ENCODE peak calls at places on chromosomes 12 and 14, in four cellular contexts. B is H9, J is IMR-90, H is H1. N is an unnamed sample.

GRCh38 chr14:92994942-92995341 is 72.0 kb downstream of the CHGA start:
- DNase-seq in H (no peak), B (no peak), J (no peak), N (peak; percentile 31)

GRCh38 chr12:32558941-32559340 is 120.2 kb upstream of the DNM1L start:
- DNase-seq in J (peak; percentile 67), H (no peak), B (no peak), N (no peak)

GRCh38 chr12:102965281-102966155 is 8.0 kb downstream of the ASCL1 start:
- DNase-seq in B (peak; percentile 72), H (no peak), J (no peak), N (no peak)

GRCh38 chr12:81800298-81801148 is 41.4 kb upstream of the PPFIA2 start:
- DNase-seq in J (no peak), B (peak; percentile 47), H (no peak), N (peak; percentile 57)

GRCh38 chr14:53441789-53442188 is 288.7 kb upstream of the DDHD1 start:
- DNase-seq in B (no peak), H (no peak), J (no peak), N (no peak)

GRCh38 chr12:127035011-127035879 is 1231.7 kb upstream of the TMEM132C start:
- DNase-seq in B (no peak), J (no peak), H (no peak), N (no peak)

GRCh38 chr12:92297405-92297804 is 151.8 kb upstream of the BTG1 start:
- DNase-seq in H (no peak), J (no peak), B (no peak), N (no peak)

GRCh38 chr14:90849787-90850444 is 33.7 kb upstream of the TTC7B start:
- DNase-seq in B (no peak), J (no peak), H (no peak), N (no peak)

GRCh38 chr12:101670007-101670671 is 27.3 kb upstream of the CHPT1 start:
- DNase-seq in B (no peak), H (no peak), J (peak; percentile 58), N (peak; percentile 48)

GRCh38 chr12:12995088-12995487 is 5.0 kb downstream of the HEBP1 start:
- DNase-seq in H (no peak), J (no peak), B (no peak), N (no peak)

GRCh38 chr14:102500190-102500661 is 9.3 kb downstream of the ANKRD9 start:
- DNase-seq in B (peak; percentile 32), J (peak; percentile 65), H (no peak), N (no peak)

GRCh38 chr12:14239350-14239934 is 126.0 kb upstream of the ATF7IP start:
- DNase-seq in B (peak; percentile 78), J (no peak), H (no peak), N (peak; percentile 94)

GRCh38 chr12:84411031-84411430 is 501.6 kb downstream of the SLC6A15 start:
- DNase-seq in H (no peak), B (no peak), J (no peak), N (no peak)

GRCh38 chr14:48563465-48563864 is 888.1 kb upstream of the MDGA2 start:
- DNase-seq in H (no peak), B (peak; percentile 90), J (peak; percentile 22), N (peak; percentile 7)

GRCh38 chr14:29321646-29322045 is 555.1 kb downstream of the FOXG1 start:
- DNase-seq in B (no peak), J (peak; percentile 90), H (no peak), N (peak; percentile 15)

GRCh38 chr12:92064420-92064819 is 81.2 kb downstream of the BTG1 start:
- DNase-seq in H (no peak), B (no peak), J (no peak), N (no peak)

GRCh38 chr14:23694085-23694975 is 58.2 kb downstream of the DHRS2 start:
- DNase-seq in H (no peak), J (peak; percentile 2), B (peak; percentile 40), N (peak; percentile 95)

DNA sequence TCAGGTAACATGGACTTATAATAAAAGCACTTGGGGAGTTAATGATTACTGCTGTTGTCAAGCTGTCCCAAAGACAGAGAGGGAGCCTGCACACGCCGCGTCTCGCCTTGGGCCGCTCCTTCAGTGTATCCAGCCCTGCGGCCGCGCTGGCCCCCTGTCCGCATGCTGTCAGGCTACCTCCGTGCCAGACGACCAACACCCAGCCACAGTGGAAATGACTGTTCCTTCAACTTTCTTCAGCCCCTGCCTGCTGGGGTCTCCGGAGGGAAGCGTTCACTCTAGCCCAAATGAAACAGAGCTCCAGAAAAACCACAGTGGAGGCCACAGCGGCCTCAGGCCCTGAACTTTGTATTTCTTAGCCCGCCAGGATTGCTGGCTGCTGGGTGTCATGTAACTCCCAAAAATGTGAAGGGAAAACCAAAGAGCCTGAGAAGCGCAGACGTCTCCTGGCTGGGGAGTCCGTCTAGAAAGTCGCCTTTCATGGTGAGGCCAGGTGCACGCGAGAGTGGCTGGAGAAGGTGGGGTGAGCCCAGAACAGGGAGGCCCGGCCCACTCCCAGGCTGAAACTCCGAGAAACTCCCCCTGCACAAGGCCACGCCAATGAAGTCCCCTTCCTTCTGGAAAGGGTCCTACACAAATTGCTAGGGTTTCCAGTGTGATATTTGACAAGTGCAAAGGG is 189.0 kb downstream of the ZFP36L1 start:
- DNase-seq in J (no peak), H (no peak), B (no peak), N (no peak)
- H2BK5ac ChIP-seq in J (no peak overlapping the region), H (no peak overlapping the region), B (no peak overlapping the region), N (no peak overlapping the region)

GRCh38 chr12:88057994-88058718 is 29.0 kb upstream of the C12orf50 start:
- DNase-seq in H (no peak), J (peak; percentile 40), B (no peak), N (no peak)
- H3K56ac ChIP-seq in H (no peak overlapping the region), J (no peak overlapping the region), B (no peak overlapping the region), N (no peak overlapping the region)

GRCh38 chr12:113932411-113933196 is 33.5 kb downstream of the RBM19 start:
- DNase-seq in H (no peak), B (no peak), J (peak; percentile 2), N (peak; percentile 71)

GRCh38 chr12:113931517-113931916 is 34.6 kb downstream of the RBM19 start:
- DNase-seq in H (no peak), B (no peak), J (no peak), N (no peak)

GRCh38 chr12:113933201-113933786 is 32.8 kb downstream of the RBM19 start:
- DNase-seq in H (no peak), B (no peak), J (peak; percentile 79), N (peak; percentile 79)

GRCh38 chr12:113929312-113929989 is 36.7 kb downstream of the RBM19 start:
- DNase-seq in H (no peak), B (no peak), J (no peak), N (no peak)

DNA sequence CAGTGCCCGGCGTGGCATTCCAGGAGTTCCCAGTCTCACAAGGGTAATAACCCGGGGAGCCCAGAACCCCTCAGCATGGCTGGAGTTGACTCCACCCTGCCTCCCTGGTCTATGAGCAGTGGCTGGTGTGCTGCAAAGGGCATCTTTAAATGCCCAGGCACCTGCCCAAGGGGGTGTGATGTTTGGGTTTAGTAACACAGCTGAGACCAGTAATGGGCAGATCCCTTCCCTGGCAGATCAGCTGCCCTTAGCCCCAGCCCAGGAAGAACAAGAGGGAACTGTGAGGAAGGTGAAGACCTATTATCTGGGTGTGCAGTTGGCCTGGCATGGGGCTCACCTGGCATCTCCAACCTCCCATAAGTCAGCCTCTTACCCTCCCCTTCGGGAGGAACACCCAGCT is 35.9 kb downstream of the RBM19 start:
- DNase-seq in H (no peak), B (no peak), J (no peak), N (no peak)
- H2BK5ac ChIP-seq in H (no peak overlapping the region), B (no peak overlapping the region), J (no peak overlapping the region), N (no peak overlapping the region)

GRCh38 chr12:68292157-68292940 is 38.9 kb upstream of the IL22 start:
- DNase-seq in J (no peak), B (no peak), H (no peak), N (no peak)
- H3K56ac ChIP-seq in J (no peak overlapping the region), B (no peak overlapping the region), H (no peak overlapping the region), N (no peak overlapping the region)

GRCh38 chr14:104929268-104930230 is 4.9 kb downstream of the PLD4 start:
- DNase-seq in J (no peak), H (no peak), B (no peak), N (no peak)

GRCh38 chr14:104931323-104931770 is 6.7 kb downstream of the PLD4 start:
- DNase-seq in H (no peak), B (no peak), J (no peak), N (no peak)

GRCh38 chr14:104931771-104932675 is 7.3 kb downstream of the PLD4 start:
- DNase-seq in B (peak; percentile 46), H (no peak), J (no peak), N (no peak)

GRCh38 chr14:104928391-104929133 is 3.9 kb downstream of the PLD4 start:
- DNase-seq in J (no peak), H (no peak), B (no peak), N (no peak)

DNA sequence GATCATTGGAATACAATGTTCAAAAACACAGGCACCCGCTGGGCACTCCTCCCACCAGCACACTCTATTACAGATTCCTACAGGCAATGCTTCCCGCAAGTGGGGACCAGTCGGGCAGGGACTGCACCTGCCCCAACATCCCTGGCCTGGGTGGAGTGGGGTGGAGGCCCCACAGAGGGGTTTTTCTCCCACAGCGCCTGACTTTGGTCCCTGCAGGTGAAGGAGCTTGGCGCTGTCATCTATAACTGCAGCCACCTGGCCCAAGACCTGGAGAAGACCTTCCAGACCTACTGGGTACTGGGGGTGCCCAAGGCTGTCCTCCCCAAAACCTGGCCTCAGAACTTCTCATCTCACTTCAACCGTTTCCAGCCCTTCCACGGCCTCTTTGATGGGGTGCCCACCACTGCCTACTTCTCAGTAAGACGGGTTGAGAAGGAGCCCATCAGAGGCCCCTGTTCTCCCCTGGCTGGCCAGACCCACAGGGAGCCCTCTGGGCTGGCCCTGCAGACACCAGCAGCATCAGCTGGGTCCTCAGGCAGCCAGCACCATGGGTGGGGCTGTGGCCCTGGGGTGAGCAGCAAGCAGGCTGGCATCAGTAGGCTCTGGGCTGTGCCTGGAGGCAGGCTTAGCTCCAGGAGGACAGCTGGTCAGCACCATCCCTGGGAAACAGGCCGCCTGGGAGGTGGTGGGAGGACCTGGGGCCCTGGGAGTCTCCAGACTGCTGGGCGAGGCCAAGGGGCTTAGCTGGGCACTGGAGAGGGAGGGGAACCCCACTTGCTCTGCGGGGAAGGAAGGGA is 6.0 kb downstream of the PLD4 start:
- DNase-seq in B (peak; percentile 24), H (no peak), J (no peak), N (no peak)
- H2BK5ac ChIP-seq in B (no peak overlapping the region), H (no peak overlapping the region), J (no peak overlapping the region), N (no peak overlapping the region)

GRCh38 chr14:66069830-66070541 is 416.2 kb upstream of the CCDC196 start:
- DNase-seq in H (no peak), J (no peak), B (no peak), N (peak; percentile 48)

GRCh38 chr14:66072190-66072905 is 413.8 kb upstream of the CCDC196 start:
- DNase-seq in J (no peak), B (no peak), H (no peak), N (peak; percentile 16)

GRCh38 chr14:66070542-66071319 is 415.4 kb upstream of the CCDC196 start:
- DNase-seq in J (no peak), H (peak; percentile 58), B (peak; percentile 83), N (peak; percentile 82)

GRCh38 chr14:66066991-66067788 is 419.0 kb upstream of the CCDC196 start:
- DNase-seq in B (no peak), J (no peak), H (no peak), N (no peak)
- H3K56ac ChIP-seq in B (no peak overlapping the region), J (no peak overlapping the region), H (no peak overlapping the region), N (no peak overlapping the region)